ENCODE peak calls at places on chromosome 16, in ten cellular contexts. C, K, B, R, Z, J, N, W, O and G are unnamed samples.

GRCh38 chr16:22232277-22233049 is 26.4 kb downstream of the EEF2K start:
- DNase-seq in W (no peak), N (no peak), K (no peak), C (no peak), O (no peak), J (peak; percentile 77), R (no peak), Z (peak; percentile 87), B (no peak), G (no peak)

GRCh38 chr16:53159781-53160436 is 105.1 kb downstream of the CHD9 start:
- DNase-seq in O (peak; percentile 32), K (no peak), B (no peak), N (peak; percentile 37), R (no peak), Z (no peak), C (no peak), J (no peak), W (peak; percentile 8), G (peak; percentile 13)

GRCh38 chr16:8575399-8575798 is 14.9 kb downstream of the TMEM114 start:
- DNase-seq in W (no peak), O (no peak), N (no peak), K (no peak), C (no peak), B (no peak), R (no peak), J (no peak), Z (no peak), G (no peak)

GRCh38 chr16:82660078-82660645 is 33.4 kb downstream of the CDH13 start:
- DNase-seq in N (no peak), W (no peak), O (no peak), K (no peak), J (no peak), Z (no peak), C (no peak), B (no peak), R (no peak), G (no peak)

GRCh38 chr16:72537684-72538083 is 365.7 kb upstream of the PMFBP1 start:
- DNase-seq in O (no peak), N (no peak), B (no peak), Z (no peak), J (no peak), C (no peak), W (no peak), K (no peak), R (no peak), G (no peak)

GRCh38 chr16:17520567-17520966 is 49.8 kb upstream of the XYLT1 start:
- DNase-seq in Z (no peak), J (no peak), K (no peak), B (no peak), O (peak; percentile 57), N (no peak), C (no peak), R (no peak), W (no peak), G (no peak)

GRCh38 chr16:48862087-48862532 is 252.1 kb upstream of the N4BP1 start:
- DNase-seq in B (no peak), J (no peak), Z (no peak), K (no peak), W (peak; percentile 32), R (peak; percentile 16), N (no peak), C (no peak), O (no peak), G (no peak)

GRCh38 chr16:65200857-65201256 is 79.0 kb upstream of the CDH11 start:
- DNase-seq in K (no peak), W (no peak), N (no peak), B (no peak), R (no peak), O (no peak), C (no peak), Z (no peak), J (no peak), G (no peak)

GRCh38 chr16:67900156-67900555 is 7.1 kb downstream of the PSKH1 start:
- DNase-seq in J (no peak), O (no peak), W (no peak), K (no peak), N (no peak), B (no peak), C (no peak), R (no peak), Z (no peak), G (no peak)

GRCh38 chr16:75072239-75072947 is 44.2 kb downstream of the LDHD start:
- DNase-seq in W (no peak), K (no peak), J (no peak), B (no peak), N (no peak), Z (no peak), R (no peak), O (no peak), C (no peak), G (no peak)

DNA sequence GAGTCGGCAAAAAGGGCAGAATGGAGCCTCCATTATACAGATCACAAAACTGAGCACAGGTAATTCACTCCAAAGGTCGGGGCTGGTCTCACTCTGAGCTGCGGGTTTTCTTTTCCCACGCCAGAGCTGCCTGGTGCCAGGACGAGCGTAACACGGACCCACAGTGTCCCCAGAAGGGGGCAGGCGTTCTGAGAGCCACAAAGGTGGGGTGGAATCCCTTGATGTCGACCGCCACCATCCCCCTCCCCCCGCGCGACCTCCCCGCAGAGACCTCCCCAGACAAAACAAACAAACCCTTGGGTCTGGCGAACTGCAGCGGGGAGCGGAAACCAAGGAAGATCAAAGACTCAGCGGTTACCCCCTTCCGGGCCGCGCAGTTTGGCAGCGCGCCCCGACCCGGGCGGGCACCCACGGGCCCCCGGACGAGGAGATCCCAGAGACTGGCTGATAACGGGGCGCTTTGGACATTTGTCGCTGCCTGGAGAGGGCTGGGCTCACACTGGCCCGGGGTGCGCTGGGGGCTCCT is 793 bp upstream of the NKD1 start:
- DNase-seq in B (peak; percentile 68), C (peak; percentile 34), O (no peak), W (no peak), N (peak; percentile 31), R (peak; percentile 55), K (peak; percentile 22), Z (peak; percentile 55), J (no peak), G (peak; percentile 53)
- TF ChIP-seq CTCF in B (peak; percentile 16), C (no peak), O (no peak), W (no peak), N (peak; percentile 6), R (peak; percentile 37), K (peak; percentile 33), Z (no peak), J (peak; percentile 32), G (no peak)

GRCh38 chr16:88925540-88925887 is 51.5 kb downstream of the CBFA2T3 start:
- DNase-seq in B (no peak), R (no peak), Z (no peak), O (no peak), K (no peak), W (no peak), J (no peak), N (no peak), C (no peak), G (no peak)

GRCh38 chr16:88923926-88924833 is 52.8 kb downstream of the CBFA2T3 start:
- DNase-seq in B (no peak), O (no peak), K (no peak), N (no peak), Z (peak; percentile 91), J (no peak), C (no peak), W (no peak), R (no peak), G (no peak)

GRCh38 chr16:88926374-88926990 is 50.5 kb downstream of the CBFA2T3 start:
- DNase-seq in N (no peak), Z (no peak), C (no peak), B (no peak), R (no peak), O (no peak), W (no peak), K (no peak), J (no peak), G (no peak)

GRCh38 chr16:88923450-88923849 is 53.6 kb downstream of the CBFA2T3 start:
- DNase-seq in J (no peak), C (no peak), B (no peak), R (no peak), K (no peak), O (no peak), Z (no peak), W (no peak), N (no peak), G (no peak)

DNA sequence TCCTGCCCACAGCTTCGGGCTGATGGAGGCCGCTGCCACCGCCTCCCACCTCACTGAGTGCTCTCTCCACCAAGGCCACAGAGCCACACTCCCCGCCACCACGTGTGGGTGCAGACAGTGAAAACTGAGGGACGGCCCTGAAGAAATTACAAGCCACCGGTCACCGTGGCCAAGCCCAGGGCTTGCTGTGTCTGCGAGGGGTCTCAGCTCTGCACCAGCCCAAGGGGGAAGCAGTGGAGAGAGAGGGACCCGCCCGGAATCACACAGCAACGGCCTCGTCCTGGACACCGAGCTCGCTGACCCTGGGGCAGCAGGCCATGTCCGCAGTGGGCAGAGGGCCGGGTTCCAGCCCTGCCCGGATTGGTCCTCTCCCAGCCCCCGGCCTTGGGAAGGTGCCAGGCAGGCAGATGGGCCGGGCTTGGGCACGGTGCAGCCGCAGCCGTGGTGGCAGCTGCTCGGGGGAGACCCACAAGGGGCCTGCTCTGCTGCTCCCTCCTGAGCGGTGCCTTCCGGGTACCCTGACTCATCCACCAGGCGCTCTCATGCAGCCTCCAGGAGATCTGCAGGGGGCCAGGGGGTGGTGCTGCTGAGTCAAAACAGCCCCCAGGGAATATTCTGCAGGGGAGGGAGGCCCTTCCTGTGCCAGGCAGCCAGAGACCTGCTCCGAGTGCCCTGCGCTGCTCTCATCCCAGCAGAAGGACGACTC is 52.0 kb downstream of the CBFA2T3 start:
- DNase-seq in B (no peak), N (peak; percentile 8), Z (peak; percentile 73), O (peak; percentile 19), J (no peak), W (peak; percentile 45), K (no peak), R (peak; percentile 34), C (peak; percentile 50), G (peak; percentile 46)
- TF ChIP-seq CTCF in B (no peak), N (no peak), Z (no peak), O (peak; percentile 32), J (peak; percentile 37), W (peak; percentile 60), K (no peak), R (no peak), C (peak; percentile 41), G (no peak)

GRCh38 chr16:27169511-27170071 is 33.7 kb upstream of the KDM8 start:
- DNase-seq in Z (no peak), O (no peak), N (peak; percentile 55), J (no peak), R (no peak), B (no peak), C (no peak), K (no peak), W (peak; percentile 93), G (no peak)
- TF ChIP-seq CTCF in Z (no peak), O (peak; percentile 36), N (peak; percentile 13), J (no peak), R (no peak), B (no peak), C (no peak), K (peak; percentile 35), W (peak; percentile 45), G (no peak)

GRCh38 chr16:83793179-83793578 is 14.6 kb upstream of the HSBP1 start:
- DNase-seq in Z (no peak), B (no peak), J (no peak), O (no peak), K (no peak), C (no peak), N (no peak), R (no peak), W (no peak), G (no peak)
- TF ChIP-seq CTCF in Z (no peak), B (no peak), J (no peak), O (no peak), K (no peak), C (no peak), N (no peak), R (no peak), W (no peak), G (no peak)